ENCODE peak calls at places on chromosome 20, in eight cellular contexts. U is glutamatergic neuron; L is left colon; X is activated T-helper 1 cell treated with anti-CD3 and anti-CD28 coated beads, Interleukin-12 subunit alpha, Interleukin-12 subunit beta, Interleukin-2, Interleukin-4 antibody, amounts not matched to agents 30 ng/mL and 10 ng/mL and 1 ng/mL, durations not matched to agents 14 hours and 24 hours and 36 hours; H is iris pigment epithelial cell; Z is fibroblast of the conjunctiva; P is CD4-positive, CD25-positive, alpha-beta regulatory T cell; O is GM04504. Y is an unnamed sample.

GRCh38 chr20:23361108-23361650 is 803 bp upstream of the GZF1 start:
- DNase-seq in U (no peak), L (no peak), X (no peak), H (peak), Z (no peak), P (no peak), O (no peak), Y (no peak)

GRCh38 chr20:33281550-33282146 is 1.4 kb upstream of the BPIFB1 start:
- DNase-seq in U (no peak), L (no peak), X (no peak), H (no peak), Z (no peak), P (no peak), O (no peak), Y (no peak)

GRCh38 chr20:44805991-44806729 is 4.2 kb downstream of the RIMS4 start:
- DNase-seq in U (peak), L (no peak), X (no peak), H (peak), Z (peak), P (no peak), O (peak), Y (peak)

GRCh38 chr20:9515211-9515580 is 806 bp downstream of the LAMP5 start:
- DNase-seq in U (no peak), L (no peak), X (no peak), H (no peak), Z (no peak), P (no peak), O (no peak), Y (no peak)

GRCh38 chr20:4180355-4180754 is 165.0 kb upstream of the RNF24 start:
- DNase-seq in U (no peak), L (no peak), X (no peak), H (no peak), Z (no peak), P (no peak), O (no peak), Y (no peak)

GRCh38 chr20:33210371-33210770 is 6.8 kb upstream of the BPIFA3 start:
- DNase-seq in U (no peak), L (no peak), X (no peak), H (no peak), Z (no peak), P (no peak), O (no peak), Y (no peak)

GRCh38 chr20:44196278-44196677 is 9.3 kb upstream of the JPH2 start:
- DNase-seq in U (no peak), L (no peak), X (no peak), H (no peak), Z (no peak), P (no peak), O (no peak), Y (no peak)

GRCh38 chr20:45372646-45373352 is 5.3 kb downstream of the TP53TG5 start:
- DNase-seq in U (no peak), L (peak), X (no peak), H (no peak), Z (no peak), P (no peak), O (no peak), Y (no peak)

GRCh38 chr20:45235995-45236394 is 14.8 kb downstream of the SEMG2 start:
- DNase-seq in U (no peak), L (no peak), X (no peak), H (no peak), Z (no peak), P (no peak), O (no peak), Y (no peak)

GRCh38 chr20:57934007-57934805 is 224.4 kb upstream of the PMEPA1 start:
- DNase-seq in U (no peak), L (peak), X (no peak), H (no peak), Z (no peak), P (no peak), O (no peak), Y (no peak)

GRCh38 chr20:44053046-44053445 is 133.9 kb downstream of the JPH2 start:
- DNase-seq in U (no peak), L (no peak), X (no peak), H (no peak), Z (no peak), P (no peak), O (no peak), Y (no peak)